ENCODE peak calls at places on chromosomes 11 and 22, in nine cellular contexts. K, J, F, E, P, L, Q, X and S are unnamed samples.

GRCh38 chr11:8699903-8700302 is 17.3 kb downstream of the RPL27A start:
- DNase-seq in K (no peak), J (peak; percentile 44), F (no peak), E (no peak), P (no peak), L (peak; percentile 33), Q (peak; percentile 69), X (peak; percentile 73), S (no peak)

GRCh38 chr11:32829680-32830412 is at the start of gene PRRG4:
- DNase-seq in K (peak; percentile 77), J (peak; percentile 46), F (peak; percentile 21), E (peak; percentile 51), P (peak; percentile 77), L (peak; percentile 87), Q (peak; percentile 83), X (peak; percentile 74), S (no peak)

GRCh38 chr11:100942016-100942415 is 187.6 kb downstream of the PGR start:
- DNase-seq in K (no peak), J (no peak), F (no peak), E (no peak), P (peak; percentile 27), L (peak; percentile 11), Q (no peak), X (no peak), S (no peak)

GRCh38 chr22:37745548-37746365 is 48.9 kb downstream of the TRIOBP start:
- DNase-seq in K (peak; percentile 82), J (peak; percentile 87), F (peak; percentile 93), E (peak; percentile 83), P (peak; percentile 87), L (peak; percentile 95), Q (peak; percentile 97), X (peak; percentile 96), S (peak; percentile 57)

GRCh38 chr11:109733245-109733644 is 311.3 kb downstream of the C11orf87 start:
- DNase-seq in K (peak; percentile 34), J (no peak), F (no peak), E (no peak), P (peak; percentile 13), L (no peak), Q (no peak), X (no peak), S (no peak)

GRCh38 chr11:2772544-2773031 is 72.8 kb upstream of the KCNQ1OT1 start:
- DNase-seq in K (peak; percentile 56), J (peak; percentile 1), F (peak; percentile 12), E (no peak), P (peak; percentile 82), L (peak; percentile 31), Q (no peak), X (peak; percentile 47), S (no peak)

GRCh38 chr22:29524440-29525191 is 28.9 kb downstream of the THOC5 start:
- DNase-seq in K (peak; percentile 12), J (peak; percentile 51), F (no peak), E (peak; percentile 25), P (peak; percentile 26), L (peak; percentile 22), Q (peak; percentile 63), X (no peak), S (no peak)

GRCh38 chr11:10029386-10030121 is 264.5 kb downstream of the SBF2 start:
- DNase-seq in K (no peak), J (no peak), F (no peak), E (no peak), P (no peak), L (no peak), Q (no peak), X (no peak), S (no peak)

GRCh38 chr11:102458531-102458930 is 6.0 kb upstream of the TMEM123 start:
- DNase-seq in K (no peak), J (no peak), F (no peak), E (no peak), P (peak; percentile 56), L (no peak), Q (no peak), X (no peak), S (no peak)

GRCh38 chr11:28209906-28210305 is 101.7 kb downstream of the METTL15 start:
- DNase-seq in K (no peak), J (no peak), F (no peak), E (no peak), P (no peak), L (no peak), Q (no peak), X (no peak), S (no peak)

GRCh38 chr11:21552910-21553309 is 640.0 kb upstream of the ANO5 start:
- DNase-seq in K (no peak), J (no peak), F (no peak), E (no peak), P (peak; percentile 0), L (no peak), Q (no peak), X (no peak), S (no peak)

GRCh38 chr11:132457445-132457844 is 1074.9 kb downstream of the OPCML start:
- DNase-seq in K (no peak), J (no peak), F (no peak), E (no peak), P (no peak), L (no peak), Q (no peak), X (no peak), S (no peak)

GRCh38 chr11:2271077-2271326 is 614 bp upstream of the ASCL2 start:
- DNase-seq in K (no peak), J (peak; percentile 2), F (no peak), E (no peak), P (no peak), L (peak; percentile 41), Q (peak; percentile 53), X (peak; percentile 71), S (no peak)

GRCh38 chr22:36397081-36397766 is 9.5 kb upstream of the MYH9 start:
- DNase-seq in K (peak; percentile 21), J (no peak), F (no peak), E (no peak), P (peak; percentile 35), L (no peak), Q (peak; percentile 44), X (no peak), S (no peak)

GRCh38 chr11:28704801-28705200 is 596.6 kb downstream of the METTL15 start:
- DNase-seq in K (no peak), J (no peak), F (no peak), E (no peak), P (no peak), L (no peak), Q (no peak), X (no peak), S (no peak)

GRCh38 chr11:11746454-11746853 is 95.3 kb upstream of the USP47 start:
- DNase-seq in K (no peak), J (no peak), F (no peak), E (no peak), P (no peak), L (no peak), Q (no peak), X (no peak), S (no peak)

GRCh38 chr22:45638834-45639746 is 32.5 kb upstream of the ATXN10 start:
- DNase-seq in K (peak; percentile 75), J (no peak), F (peak; percentile 40), E (no peak), P (peak; percentile 93), L (peak; percentile 69), Q (peak; percentile 18), X (no peak), S (no peak)

GRCh38 chr11:13327421-13327820 is 49.8 kb downstream of the BMAL1 start:
- DNase-seq in K (no peak), J (no peak), F (no peak), E (no peak), P (no peak), L (no peak), Q (no peak), X (no peak), S (no peak)

GRCh38 chr22:49600891-49601431 is 226.7 kb downstream of the BRD1 start:
- DNase-seq in K (no peak), J (no peak), F (no peak), E (no peak), P (no peak), L (no peak), Q (no peak), X (no peak), S (no peak)

DNA sequence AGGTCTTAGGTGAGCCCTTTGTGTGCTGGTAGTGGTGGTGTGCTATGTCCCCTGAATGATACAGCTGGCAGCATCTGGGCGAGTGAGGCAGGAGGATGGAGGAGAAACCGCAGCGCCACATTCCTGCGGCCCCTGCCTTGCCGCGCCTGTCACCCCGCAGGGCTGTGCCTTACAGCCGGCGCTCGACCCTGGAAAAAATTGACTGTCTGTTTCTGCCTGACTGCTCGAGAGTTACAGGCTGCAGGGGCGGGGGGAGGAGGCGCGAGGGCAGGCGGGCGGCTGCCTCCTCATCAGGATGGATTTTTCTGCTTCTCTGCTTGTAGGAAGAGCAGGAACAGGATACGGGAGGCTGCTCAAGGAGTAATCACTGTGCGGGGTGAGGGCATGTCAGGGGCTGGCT is 443.4 kb downstream of the MIAT start:
- DNase-seq in K (no peak), J (peak; percentile 47), F (peak; percentile 48), E (no peak), P (no peak), L (no peak), Q (peak; percentile 72), X (peak; percentile 52), S (no peak)
- TF ChIP-seq CTCF in K (no peak), J (no peak), F (no peak), E (no peak), P (no peak), L (no peak), Q (no peak), X (no peak), S (no peak)

DNA sequence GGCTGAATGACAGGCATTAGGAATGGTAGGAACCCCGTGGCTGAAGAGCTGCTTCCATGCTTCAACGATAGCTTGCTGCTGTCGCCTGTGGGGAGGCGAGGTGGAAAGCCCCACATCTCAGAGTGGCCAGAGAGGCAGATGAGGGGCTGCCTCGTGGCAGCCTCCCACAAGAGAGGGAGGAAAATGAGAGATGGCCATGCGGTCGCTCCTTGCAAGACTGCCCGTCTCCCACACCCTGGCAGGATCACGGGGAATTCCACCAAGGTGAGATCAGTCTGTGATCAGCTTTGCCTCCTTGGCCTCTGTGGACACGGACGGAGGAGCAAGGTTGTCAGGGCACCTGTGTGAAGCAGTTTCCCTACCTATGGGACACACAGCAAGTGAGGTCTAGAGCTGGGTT is 3.0 kb downstream of the CRYBA4 start:
- DNase-seq in K (no peak), J (no peak), F (no peak), E (no peak), P (no peak), L (no peak), Q (no peak), X (no peak), S (no peak)
- TF ChIP-seq CTCF in K (no peak), J (no peak), F (no peak), E (no peak), P (no peak), L (no peak), Q (no peak), X (no peak), S (no peak)

DNA sequence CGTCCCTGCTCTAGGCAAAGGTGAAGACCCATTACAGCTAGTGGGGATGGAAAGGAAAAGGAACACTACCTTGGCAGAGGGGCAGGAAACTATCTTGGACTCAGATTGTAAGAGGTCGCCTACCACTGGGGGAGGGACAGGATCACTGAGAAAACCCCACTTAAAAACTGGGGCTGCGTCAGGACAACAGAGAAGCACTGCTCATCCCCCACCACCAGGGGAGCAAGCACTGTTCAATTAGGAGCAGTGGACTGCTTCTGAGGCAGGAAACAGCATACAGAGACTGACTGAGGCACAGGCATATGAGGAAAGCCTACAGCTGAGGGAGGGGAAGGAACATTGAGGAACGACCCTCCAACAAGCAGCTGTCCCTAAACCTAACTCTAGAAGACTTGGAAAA is 20.8 kb upstream of the DLAT start:
- DNase-seq in K (peak; percentile 25), J (peak; percentile 53), F (no peak), E (no peak), P (no peak), L (no peak), Q (peak; percentile 68), X (no peak), S (no peak)
- TF ChIP-seq CTCF in K (no peak), J (peak; percentile 60), F (no peak), E (peak; percentile 39), P (no peak), L (no peak), Q (peak; percentile 54), X (no peak), S (no peak)

GRCh38 chr11:47553417-47553746 is 450 bp upstream of the CELF1 start:
- DNase-seq in K (no peak), J (no peak), F (no peak), E (no peak), P (no peak), L (no peak), Q (no peak), X (no peak), S (no peak)
- TF ChIP-seq CTCF in K (peak; percentile 42), J (no peak), F (no peak), E (no peak), P (no peak), L (no peak), Q (no peak), X (no peak), S (no peak)